ENCODE peak calls at places on chromosomes 3 and 15, in seven cellular contexts. D is astrocyte of the spinal cord, B is GM20000, O is NCI-H2081, A is GM04504, E is NCI-H460, U is AG10803. Q is an unnamed sample.

GRCh38 chr3:194974468-194975135 is 288.9 kb downstream of the FAM43A start:
- DNase-seq in D (no peak), B (no peak), O (no peak), A (no peak), E (no peak), U (no peak), Q (no peak)

GRCh38 chr3:14463330-14464216 is 61.2 kb downstream of the SLC6A6 start:
- DNase-seq in D (no peak), B (no peak), O (no peak), A (no peak), E (no peak), U (no peak), Q (no peak)

GRCh38 chr15:99361541-99362185 is 110.4 kb downstream of the LRRC28 start:
- DNase-seq in D (peak), B (no peak), O (no peak), A (no peak), E (no peak), U (peak), Q (peak)

GRCh38 chr3:111810909-111811308 is 48.2 kb upstream of the PHLDB2 start:
- DNase-seq in D (peak), B (no peak), O (no peak), A (peak), E (no peak), U (peak), Q (peak)

GRCh38 chr3:150544726-150545125 is 1.6 kb downstream of the SERP1 start:
- DNase-seq in D (peak), B (no peak), O (no peak), A (no peak), E (no peak), U (peak), Q (no peak)

GRCh38 chr3:185341616-185342457 is 21.1 kb upstream of the MAP3K13 start:
- DNase-seq in D (no peak), B (no peak), O (no peak), A (no peak), E (no peak), U (no peak), Q (no peak)

GRCh38 chr3:13254028-13254951 is 165.8 kb downstream of the NUP210 start:
- DNase-seq in D (no peak), B (no peak), O (no peak), A (no peak), E (no peak), U (no peak), Q (no peak)

GRCh38 chr3:43884581-43884980 is 193.8 kb downstream of the ABHD5 start:
- DNase-seq in D (no peak), B (no peak), O (no peak), A (no peak), E (no peak), U (no peak), Q (no peak)

GRCh38 chr3:197181751-197182150 is 116.7 kb downstream of the DLG1 start:
- DNase-seq in D (peak), B (no peak), O (no peak), A (no peak), E (peak), U (peak), Q (peak)

GRCh38 chr15:88603885-88604284 is 17.3 kb upstream of the AEN start:
- DNase-seq in D (no peak), B (no peak), O (no peak), A (no peak), E (no peak), U (no peak), Q (no peak)